ENCODE peak calls at places on chromosomes 11 and 22, in eight cellular contexts. Q is PC-9, U is fibroblast of pulmonary artery, L is RWPE1, B is bronchial epithelial cell, I is GM13976, D is astrocyte of the spinal cord, H is AG04450. V is an unnamed sample.

GRCh38 chr22:45460288-45461109 is 42.2 kb upstream of the FBLN1 start:
- DNase-seq in L (no peak), I (no peak), B (no peak), U (peak; percentile 65), Q (no peak), D (peak; percentile 65), H (peak; percentile 82), V (no peak)

GRCh38 chr11:30333405-30333804 is 10.5 kb downstream of the ARL14EP start:
- DNase-seq in U (peak; percentile 37), H (no peak), Q (no peak), B (peak; percentile 28), I (no peak), L (no peak), D (no peak), V (no peak)

GRCh38 chr11:86041975-86042378 is 26.9 kb downstream of the PICALM start:
- DNase-seq in D (peak; percentile 92), L (peak; percentile 67), H (peak; percentile 88), U (peak; percentile 96), B (peak; percentile 88), I (peak; percentile 64), Q (peak; percentile 79), V (peak; percentile 52)

GRCh38 chr22:37334859-37335818 is 52.8 kb downstream of the CYTH4 start:
- DNase-seq in L (no peak), Q (no peak), H (no peak), B (peak; percentile 8), I (no peak), D (no peak), U (no peak), V (no peak)

GRCh38 chr11:70026726-70027125 is 51.4 kb upstream of the ANO1 start:
- DNase-seq in U (no peak), B (no peak), I (no peak), Q (no peak), D (no peak), L (no peak), H (no peak), V (no peak)

GRCh38 chr11:70630816-70631623 is 232.7 kb downstream of the CTTN start:
- DNase-seq in Q (no peak), H (no peak), B (no peak), L (no peak), D (no peak), I (no peak), U (no peak), V (no peak)

GRCh38 chr11:109135627-109136026 is 286.4 kb upstream of the C11orf87 start:
- DNase-seq in U (no peak), I (no peak), D (no peak), Q (no peak), B (no peak), H (no peak), L (no peak), V (no peak)

GRCh38 chr22:35467788-35468187 is 67.8 kb downstream of the MCM5 start:
- DNase-seq in H (no peak), I (no peak), U (peak; percentile 65), D (peak; percentile 20), Q (no peak), B (no peak), L (no peak), V (no peak)

GRCh38 chr22:45475063-45475747 is 27.5 kb upstream of the FBLN1 start:
- DNase-seq in L (no peak), I (no peak), H (no peak), D (no peak), U (no peak), Q (no peak), B (no peak), V (no peak)

GRCh38 chr11:67313125-67313890 is 10.0 kb downstream of the SSH3 start:
- DNase-seq in U (no peak), L (no peak), H (no peak), Q (no peak), B (no peak), D (no peak), I (no peak), V (no peak)

GRCh38 chr11:73412308-73412707 is 36.1 kb downstream of the RELT start:
- DNase-seq in I (no peak), H (no peak), B (peak; percentile 65), U (peak; percentile 40), D (peak; percentile 24), L (no peak), Q (no peak), V (no peak)

GRCh38 chr11:20031155-20032001 is 128.9 kb downstream of the DBX1 start:
- DNase-seq in L (no peak), B (peak; percentile 73), Q (peak; percentile 94), I (no peak), D (peak; percentile 95), U (peak; percentile 78), H (peak; percentile 78), V (no peak)

GRCh38 chr11:60720460-60720859 is 4.1 kb upstream of the MS4A18 start:
- DNase-seq in U (no peak), D (no peak), L (no peak), H (no peak), I (no peak), B (no peak), Q (no peak), V (no peak)

GRCh38 chr11:29321293-29322132 is 695.3 kb downstream of the KCNA4 start:
- DNase-seq in D (peak; percentile 88), I (no peak), U (peak; percentile 39), B (peak; percentile 89), Q (no peak), L (peak; percentile 62), H (peak; percentile 76), V (no peak)

GRCh38 chr11:113350646-113351045 is 36.3 kb downstream of the TTC12 start:
- DNase-seq in L (no peak), U (no peak), B (no peak), I (no peak), Q (no peak), D (no peak), H (no peak), V (no peak)

GRCh38 chr11:64535811-64536210 is 55.2 kb upstream of the SLC22A12 start:
- DNase-seq in I (no peak), Q (no peak), L (no peak), D (no peak), U (no peak), B (no peak), H (no peak), V (no peak)

GRCh38 chr11:3109921-3110706 is 52.9 kb upstream of the CARS1 start:
- DNase-seq in B (peak; percentile 29), I (peak; percentile 79), L (peak; percentile 78), U (peak; percentile 26), H (no peak), Q (no peak), D (no peak), V (peak; percentile 68)

GRCh38 chr11:25981998-25982397 is 349.9 kb upstream of the ANO3 start:
- DNase-seq in L (peak; percentile 46), I (peak; percentile 8), H (peak; percentile 62), B (peak; percentile 72), U (peak; percentile 88), Q (no peak), D (peak; percentile 71), V (peak; percentile 22)

GRCh38 chr22:24421428-24421931 is 5.9 kb upstream of the ADORA2A start:
- DNase-seq in H (no peak), Q (no peak), U (no peak), D (no peak), L (no peak), I (peak; percentile 74), B (no peak), V (peak; percentile 77)
- TF ChIP-seq CTCF in H (peak; percentile 8), Q (no peak), U (no peak), D (peak; percentile 24), L (no peak), I (peak; percentile 19), B (peak; percentile 23), V (peak; percentile 11)

DNA sequence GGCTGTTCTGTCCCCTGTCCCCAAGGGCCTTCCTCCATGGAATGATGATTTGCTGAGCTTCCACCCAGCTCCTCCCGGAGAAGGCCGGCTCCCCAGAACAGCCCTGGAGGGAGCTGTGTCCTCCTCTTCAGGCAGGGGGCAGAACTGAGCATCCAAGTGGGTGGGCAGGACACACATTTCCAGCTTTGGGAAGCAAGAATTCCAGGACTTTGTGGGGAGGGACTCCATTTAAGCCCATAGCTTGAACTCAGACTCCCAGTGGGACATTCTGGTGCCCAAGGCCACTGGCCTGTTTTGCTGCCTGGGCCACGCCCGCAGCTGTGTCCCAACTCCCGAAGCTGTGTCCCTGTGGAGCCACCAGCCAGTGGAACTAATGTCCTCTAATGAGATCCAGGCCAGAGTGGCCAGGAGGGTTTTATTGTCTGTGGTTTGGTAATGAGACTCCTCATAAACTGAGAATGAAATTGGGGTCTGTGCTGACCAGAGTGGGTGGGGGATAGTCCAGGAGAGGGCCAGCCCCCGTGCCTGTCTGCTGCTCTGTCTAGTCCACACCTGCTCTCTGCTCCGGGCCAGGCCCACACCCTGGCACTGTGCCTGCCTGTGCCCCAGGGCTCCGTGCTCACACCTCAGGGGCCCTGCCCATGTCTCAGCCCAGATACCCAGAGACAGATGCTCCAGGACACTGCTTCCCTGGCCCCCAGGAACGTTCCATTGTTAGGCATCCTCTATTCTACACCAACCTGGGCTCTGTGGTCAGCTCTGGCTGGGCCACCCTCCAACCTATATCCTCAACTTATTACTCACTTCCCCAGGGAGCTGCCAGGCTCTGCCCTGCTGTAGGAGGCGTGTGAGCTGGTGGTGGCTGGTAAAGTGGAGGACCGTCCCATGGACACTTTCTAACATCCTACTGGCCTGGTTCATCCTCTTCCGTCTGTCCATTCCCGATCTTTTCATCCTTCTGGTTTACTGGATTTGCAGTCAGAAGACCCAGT is 7.6 kb downstream of the NECTIN1 start:
- DNase-seq in U (peak; percentile 21), H (no peak), B (peak; percentile 58), L (peak; percentile 64), I (no peak), D (no peak), Q (no peak), V (no peak)
- TF ChIP-seq CTCF in U (peak; percentile 43), H (peak; percentile 47), B (peak; percentile 65), L (no peak), I (peak; percentile 39), D (peak; percentile 50), Q (peak; percentile 66), V (peak; percentile 42)

GRCh38 chr22:29302681-29303465 is 3.6 kb upstream of the GAS2L1 start:
- DNase-seq in U (no peak), L (no peak), B (no peak), D (no peak), Q (no peak), I (no peak), H (no peak), V (no peak)
- TF ChIP-seq CTCF in U (no peak), L (no peak), B (no peak), D (no peak), Q (no peak), I (no peak), H (no peak), V (no peak)

DNA sequence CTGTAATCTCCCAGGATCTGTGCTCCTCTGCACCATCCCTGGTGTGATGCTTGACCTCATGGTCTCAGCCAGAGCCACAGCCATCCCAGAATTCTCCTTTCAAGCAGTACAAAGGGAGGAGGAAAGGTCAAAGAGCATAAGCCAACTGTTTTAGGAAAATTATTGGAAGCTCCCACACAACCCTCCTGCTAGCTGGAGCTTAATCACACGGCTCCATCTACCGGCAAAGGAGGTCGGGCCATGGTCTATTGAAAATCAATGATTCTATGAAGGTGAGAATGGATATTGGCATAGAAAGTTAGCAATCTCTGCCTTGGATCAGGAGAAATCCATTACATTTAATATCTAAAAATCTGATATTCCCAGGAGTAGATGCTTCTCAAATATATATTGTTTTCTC is 259.5 kb downstream of the NTM start:
- DNase-seq in H (no peak), L (no peak), D (no peak), Q (no peak), I (no peak), U (no peak), B (no peak), V (no peak)
- TF ChIP-seq CTCF in H (no peak), L (no peak), D (peak; percentile 41), Q (no peak), I (no peak), U (no peak), B (no peak), V (no peak)